ENCODE peak calls at places on chromosomes 3 and 15, in four cellular contexts. F is A549, D is K562, P is HepG2. H is an unnamed sample.

GRCh38 chr15:42404461-42405235 is 45.3 kb downstream of the CAPN3 start:
- DNase-seq in P (peak; percentile 25), F (no peak), D (no peak), H (no peak)

GRCh38 chr3:42936157-42936981 is 30.4 kb downstream of the ZNF662 start:
- DNase-seq in P (no peak), F (no peak), D (peak; percentile 14), H (no peak)

GRCh38 chr15:67101981-67102929 is 36.9 kb downstream of the SMAD3 start:
- DNase-seq in F (no peak), D (no peak), P (no peak), H (no peak)

GRCh38 chr3:35680866-35681650 is 41.7 kb downstream of the ARPP21 start:
- DNase-seq in F (no peak), D (no peak), P (no peak), H (no peak)

GRCh38 chr3:129979891-129980290 is 5.4 kb downstream of the TRH start:
- DNase-seq in F (no peak), D (no peak), P (no peak), H (no peak)

GRCh38 chr3:167728176-167728575 is 6.5 kb downstream of the PDCD10 start:
- DNase-seq in D (no peak), P (no peak), F (peak; percentile 4), H (no peak)

GRCh38 chr3:4976109-4976508 is 3.1 kb upstream of the BHLHE40 start:
- DNase-seq in F (peak; percentile 78), D (peak; percentile 63), P (peak; percentile 79), H (peak; percentile 57)

GRCh38 chr3:163951397-163951987 is 1126.8 kb downstream of the SI start:
- DNase-seq in P (peak; percentile 7), D (no peak), F (no peak), H (no peak)

GRCh38 chr3:195551381-195551978 is 8.4 kb upstream of the PPP1R2 start:
- DNase-seq in D (no peak), P (no peak), F (no peak), H (no peak)

GRCh38 chr3:125350597-125350996 is 24.5 kb downstream of the ZNF148 start:
- DNase-seq in D (no peak), F (no peak), P (no peak), H (no peak)

GRCh38 chr3:133841196-133841595 is 35.6 kb downstream of the SRPRB start:
- DNase-seq in D (no peak), F (no peak), P (no peak), H (no peak)

GRCh38 chr3:196472286-196472685 is 31.3 kb downstream of the RNF168 start:
- DNase-seq in P (no peak), F (no peak), D (no peak), H (no peak)

GRCh38 chr3:184582998-184583344 is 21.4 kb downstream of the EPHB3 start:
- DNase-seq in D (no peak), P (no peak), F (no peak), H (peak; percentile 69)

GRCh38 chr3:66004244-66004643 is 34.5 kb downstream of the MAGI1 start:
- DNase-seq in F (no peak), P (no peak), D (no peak), H (no peak)
- TF ChIP-seq RNF2 in F (no peak), P (no peak), D (no peak), H (no peak)

DNA sequence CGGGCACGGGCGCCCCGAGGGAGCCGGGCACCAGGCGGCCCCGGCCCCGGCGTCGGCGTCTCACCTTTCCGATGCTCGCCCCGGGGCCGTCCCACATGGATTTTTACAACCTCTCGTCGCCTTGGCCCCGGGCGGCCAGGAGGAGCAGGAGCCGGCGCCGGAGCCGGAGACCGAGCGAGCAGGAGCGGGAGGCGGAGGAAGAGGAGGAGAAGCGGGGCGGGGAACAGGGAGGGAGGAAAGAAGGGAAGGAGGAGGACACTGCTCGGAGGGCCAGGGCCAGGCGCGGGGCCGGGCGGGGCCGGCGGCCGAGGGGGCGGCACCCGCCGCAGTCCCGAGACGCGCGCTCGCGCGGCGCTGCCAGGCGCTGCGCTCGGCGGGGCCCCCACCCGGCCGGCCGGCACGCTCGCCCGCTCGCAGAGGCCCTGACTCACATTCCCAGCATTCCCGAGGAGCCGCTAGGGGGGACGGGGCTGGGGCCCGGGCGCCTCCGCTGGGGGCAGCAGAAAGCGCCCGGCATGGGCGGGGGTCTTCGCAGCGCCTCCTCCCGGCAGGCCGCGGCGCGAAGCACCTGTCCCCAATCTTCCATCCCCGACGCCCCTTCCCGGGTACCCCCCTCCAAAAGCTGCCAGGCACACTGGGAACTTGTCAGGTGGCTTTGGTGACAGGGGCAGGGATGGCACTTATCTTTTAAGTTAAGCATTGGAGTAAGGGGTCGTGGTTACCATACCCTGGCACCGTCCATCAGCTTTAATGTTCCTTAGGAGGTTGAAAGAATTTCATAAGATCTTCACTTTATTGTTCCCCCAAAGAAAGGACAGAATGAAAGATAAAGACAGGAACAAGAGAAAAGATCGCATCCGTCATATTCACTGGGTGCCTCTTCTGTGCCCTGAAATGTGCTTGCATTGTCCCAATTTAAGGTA is at the start of gene ERC2:
- DNase-seq in D (peak; percentile 15), P (peak; percentile 34), F (peak; percentile 6), H (peak; percentile 75)
- TF ChIP-seq RNF2 in D (no peak), P (no peak), F (no peak), H (no peak)

GRCh38 chr3:13707456-13707855 is 158.5 kb downstream of the FBLN2 start:
- DNase-seq in F (no peak), D (no peak), P (no peak), H (no peak)

GRCh38 chr3:13708871-13709595 is 160.1 kb downstream of the FBLN2 start:
- DNase-seq in F (no peak), D (no peak), P (no peak), H (no peak)

GRCh38 chr3:13709706-13710105 is 160.8 kb downstream of the FBLN2 start:
- DNase-seq in F (no peak), P (no peak), D (no peak), H (no peak)

GRCh38 chr3:13706886-13707285 is 158.0 kb downstream of the FBLN2 start:
- DNase-seq in P (no peak), F (no peak), D (no peak), H (no peak)

GRCh38 chr3:13708301-13708700 is 159.4 kb downstream of the FBLN2 start:
- DNase-seq in D (no peak), P (no peak), F (no peak), H (no peak)
- TF ChIP-seq RNF2 in D (no peak), P (no peak), F (no peak), H (no peak)

DNA sequence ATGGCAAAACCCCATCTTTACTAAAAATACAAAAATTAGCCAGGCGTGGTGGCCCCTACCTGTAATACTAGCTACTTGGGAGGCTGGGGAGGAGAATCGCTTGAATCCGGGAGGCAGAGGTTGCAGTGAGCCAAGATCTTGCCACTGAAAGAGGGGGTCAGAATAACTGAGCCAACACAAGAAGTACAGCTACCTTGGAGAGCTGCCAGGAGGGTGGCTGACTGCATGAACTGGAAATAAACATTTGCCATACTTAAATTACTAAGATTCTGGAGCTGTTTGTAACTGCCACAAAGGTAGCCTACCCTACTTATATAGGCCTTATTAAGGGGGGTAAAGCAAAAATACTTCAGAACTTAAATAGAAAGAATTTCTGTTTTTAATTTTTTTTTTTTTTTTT is 15.4 kb upstream of the PIK3CB start:
- DNase-seq in D (no peak), F (no peak), P (no peak), H (no peak)
- TF ChIP-seq RNF2 in D (no peak), F (no peak), P (no peak), H (no peak)

DNA sequence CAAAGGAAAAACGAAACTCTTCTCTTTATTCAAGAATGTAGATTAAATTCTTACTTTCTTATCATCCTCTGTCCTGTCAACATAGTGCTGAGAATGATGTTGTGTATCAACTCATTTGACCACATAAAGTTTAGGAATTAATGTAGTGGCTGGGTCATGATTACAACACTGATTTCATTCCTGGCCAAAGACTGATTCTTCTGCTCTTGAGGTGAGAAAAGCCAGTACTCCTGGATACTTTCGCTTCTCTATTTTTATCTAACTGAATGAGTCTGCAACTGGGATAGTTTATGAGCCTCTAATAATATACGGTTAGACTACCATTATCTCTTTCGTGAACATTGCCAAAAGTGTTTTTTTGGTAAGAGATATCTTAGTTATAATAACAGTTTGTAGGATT is 173.0 kb downstream of the LPP start:
- DNase-seq in D (no peak), F (no peak), P (no peak), H (no peak)
- TF ChIP-seq RNF2 in D (no peak), F (no peak), P (no peak), H (no peak)

GRCh38 chr15:39627456-39628130 is 46.7 kb downstream of the THBS1 start:
- DNase-seq in P (no peak), F (no peak), D (no peak), H (no peak)
- TF ChIP-seq RNF2 in P (no peak), F (no peak), D (no peak), H (no peak)

GRCh38 chr3:33645060-33645841 is 72.8 kb downstream of the CLASP2 start:
- DNase-seq in F (peak; percentile 12), D (peak; percentile 31), P (no peak), H (no peak)
- TF ChIP-seq RNF2 in F (no peak), D (no peak), P (no peak), H (no peak)

GRCh38 chr3:71645140-71645539 is 61.6 kb upstream of the FOXP1 start:
- DNase-seq in P (no peak), F (no peak), D (no peak), H (no peak)

GRCh38 chr3:71636482-71636881 is 53.0 kb upstream of the FOXP1 start:
- DNase-seq in D (no peak), F (no peak), P (no peak), H (no peak)

GRCh38 chr3:71640549-71640948 is 57.0 kb upstream of the FOXP1 start:
- DNase-seq in F (no peak), D (no peak), P (no peak), H (no peak)

GRCh38 chr3:71646971-71647370 is 63.4 kb upstream of the FOXP1 start:
- DNase-seq in F (no peak), D (no peak), P (no peak), H (no peak)

GRCh38 chr3:71641669-71642068 is 58.1 kb upstream of the FOXP1 start:
- DNase-seq in F (peak; percentile 47), D (peak; percentile 87), P (peak; percentile 33), H (no peak)
- TF ChIP-seq RNF2 in F (no peak), D (no peak), P (no peak), H (no peak)

DNA sequence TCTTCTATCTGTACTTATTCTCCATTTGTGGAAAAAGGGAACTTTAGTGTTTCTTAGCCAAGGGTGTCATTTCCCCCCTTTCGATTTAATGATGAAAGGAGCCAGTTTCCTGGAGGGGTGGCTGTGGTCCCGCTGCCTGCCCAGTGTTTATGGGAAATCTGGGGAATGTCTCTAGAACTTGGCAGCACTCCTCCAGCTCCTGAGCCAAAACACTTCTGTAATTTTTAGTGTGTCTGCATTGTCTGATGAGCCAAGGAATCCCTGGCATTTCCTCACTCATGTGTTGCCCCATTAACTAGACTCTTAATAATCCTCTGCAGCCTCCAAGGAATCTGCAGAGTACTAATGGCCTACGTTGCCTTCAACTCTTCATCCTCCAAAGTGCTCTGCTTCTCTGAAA is 448.8 kb downstream of the GRM7 start:
- DNase-seq in P (no peak), D (no peak), F (no peak), H (no peak)
- TF ChIP-seq RNF2 in P (no peak), D (no peak), F (no peak), H (no peak)

H was measured in H1.